ENCODE peak calls at places on chromosomes 5 and 9, in six cellular contexts. One of them, this sample, is unnamed.

GRCh38 chr5:2910401-2911175 is 159.1 kb upstream of the IRX2 start:
- DNase-seq in CD8-positive, alpha-beta T cell: no peak
- DNase-seq in PC-3: no peak
- DNase-seq in prostate gland: no peak
- DNase-seq in stromal cell of bone marrow: no peak
- DNase-seq in activated CD4-positive, CD25-positive, alpha-beta regulatory T cell: no peak
- DNase-seq in this sample: no peak

GRCh38 chr5:1750469-1750868 is 49.2 kb downstream of the MRPL36 start:
- DNase-seq in prostate gland: no peak
- DNase-seq in stromal cell of bone marrow: no peak
- DNase-seq in PC-3: no peak
- DNase-seq in CD8-positive, alpha-beta T cell: no peak
- DNase-seq in activated CD4-positive, CD25-positive, alpha-beta regulatory T cell: no peak
- DNase-seq in this sample: no peak

GRCh38 chr9:33430942-33431341 is 16.5 kb downstream of the AQP3 start:
- DNase-seq in CD8-positive, alpha-beta T cell: no peak
- DNase-seq in prostate gland: no peak
- DNase-seq in activated CD4-positive, CD25-positive, alpha-beta regulatory T cell: no peak
- DNase-seq in PC-3: no peak
- DNase-seq in stromal cell of bone marrow: no peak
- DNase-seq in this sample: no peak

GRCh38 chr9:133331641-133332380 is 4.2 kb downstream of the SURF6 start:
- DNase-seq in activated CD4-positive, CD25-positive, alpha-beta regulatory T cell: no peak
- DNase-seq in prostate gland: no peak
- DNase-seq in stromal cell of bone marrow: no peak
- DNase-seq in CD8-positive, alpha-beta T cell: no peak
- DNase-seq in PC-3: no peak
- DNase-seq in this sample: no peak

GRCh38 chr9:37639109-37639748 is 11.5 kb upstream of the FRMPD1 start:
- DNase-seq in PC-3: no peak
- DNase-seq in CD8-positive, alpha-beta T cell: no peak
- DNase-seq in stromal cell of bone marrow: no peak
- DNase-seq in prostate gland: no peak
- DNase-seq in activated CD4-positive, CD25-positive, alpha-beta regulatory T cell: no peak
- DNase-seq in this sample: no peak

GRCh38 chr9:35914307-35914807 is 5.1 kb downstream of the SPAAR start:
- DNase-seq in PC-3: no peak
- DNase-seq in activated CD4-positive, CD25-positive, alpha-beta regulatory T cell: no peak
- DNase-seq in stromal cell of bone marrow: no peak
- DNase-seq in CD8-positive, alpha-beta T cell: no peak
- DNase-seq in prostate gland: no peak
- DNase-seq in this sample: no peak

GRCh38 chr5:176818391-176819098 is 8.2 kb downstream of the UNC5A start:
- DNase-seq in stromal cell of bone marrow: no peak
- DNase-seq in PC-3: no peak
- DNase-seq in CD8-positive, alpha-beta T cell: no peak
- DNase-seq in activated CD4-positive, CD25-positive, alpha-beta regulatory T cell: no peak
- DNase-seq in prostate gland: no peak
- DNase-seq in this sample: no peak

GRCh38 chr9:34437006-34437925 is 21.1 kb downstream of the FAM219A start:
- DNase-seq in CD8-positive, alpha-beta T cell: peak; percentile 69
- DNase-seq in PC-3: peak; percentile 79
- DNase-seq in activated CD4-positive, CD25-positive, alpha-beta regulatory T cell: peak; percentile 15
- DNase-seq in prostate gland: peak; percentile 62
- DNase-seq in stromal cell of bone marrow: peak; percentile 52
- DNase-seq in this sample: peak; percentile 40

GRCh38 chr5:14505310-14506140 is 76.1 kb upstream of the OTULINL start:
- DNase-seq in stromal cell of bone marrow: no peak
- DNase-seq in PC-3: no peak
- DNase-seq in prostate gland: no peak
- DNase-seq in CD8-positive, alpha-beta T cell: no peak
- DNase-seq in activated CD4-positive, CD25-positive, alpha-beta regulatory T cell: no peak
- DNase-seq in this sample: no peak

GRCh38 chr5:6435356-6435755 is 13.3 kb upstream of the UBE2QL1 start:
- DNase-seq in activated CD4-positive, CD25-positive, alpha-beta regulatory T cell: no peak
- DNase-seq in stromal cell of bone marrow: no peak
- DNase-seq in PC-3: peak; percentile 63
- DNase-seq in prostate gland: no peak
- DNase-seq in CD8-positive, alpha-beta T cell: peak; percentile 42
- DNase-seq in this sample: no peak

GRCh38 chr5:150523472-150524350 is 15.8 kb downstream of the NDST1 start:
- DNase-seq in PC-3: peak; percentile 69
- DNase-seq in stromal cell of bone marrow: no peak
- DNase-seq in activated CD4-positive, CD25-positive, alpha-beta regulatory T cell: no peak
- DNase-seq in CD8-positive, alpha-beta T cell: no peak
- DNase-seq in prostate gland: peak; percentile 51
- DNase-seq in this sample: peak; percentile 52

GRCh38 chr9:126297656-126298318 is 28.8 kb upstream of the MVB12B start:
- DNase-seq in CD8-positive, alpha-beta T cell: peak; percentile 40
- DNase-seq in prostate gland: no peak
- DNase-seq in stromal cell of bone marrow: no peak
- DNase-seq in activated CD4-positive, CD25-positive, alpha-beta regulatory T cell: no peak
- DNase-seq in PC-3: no peak
- DNase-seq in this sample: no peak

GRCh38 chr5:71778678-71779276 is 59.7 kb downstream of the CARTPT start:
- DNase-seq in CD8-positive, alpha-beta T cell: no peak
- DNase-seq in activated CD4-positive, CD25-positive, alpha-beta regulatory T cell: no peak
- DNase-seq in stromal cell of bone marrow: no peak
- DNase-seq in PC-3: peak; percentile 67
- DNase-seq in prostate gland: peak; percentile 32
- DNase-seq in this sample: no peak

GRCh38 chr9:100100268-100100667 is 1.2 kb downstream of the INVS start:
- DNase-seq in prostate gland: no peak
- DNase-seq in CD8-positive, alpha-beta T cell: no peak
- DNase-seq in PC-3: no peak
- DNase-seq in activated CD4-positive, CD25-positive, alpha-beta regulatory T cell: no peak
- DNase-seq in stromal cell of bone marrow: no peak
- DNase-seq in this sample: no peak

GRCh38 chr9:91949946-91950664 is at the start of gene ROR2:
- DNase-seq in activated CD4-positive, CD25-positive, alpha-beta regulatory T cell: no peak
- DNase-seq in stromal cell of bone marrow: no peak
- DNase-seq in PC-3: peak; percentile 21
- DNase-seq in prostate gland: peak; percentile 87
- DNase-seq in CD8-positive, alpha-beta T cell: peak; percentile 61
- DNase-seq in this sample: no peak

GRCh38 chr9:68907910-68908309 is 106.0 kb downstream of the PRKACG start:
- DNase-seq in activated CD4-positive, CD25-positive, alpha-beta regulatory T cell: no peak
- DNase-seq in prostate gland: no peak
- DNase-seq in PC-3: no peak
- DNase-seq in CD8-positive, alpha-beta T cell: no peak
- DNase-seq in stromal cell of bone marrow: no peak
- DNase-seq in this sample: no peak

GRCh38 chr5:41346609-41347008 is 133.3 kb upstream of the C6 start:
- DNase-seq in CD8-positive, alpha-beta T cell: no peak
- DNase-seq in prostate gland: no peak
- DNase-seq in PC-3: peak; percentile 66
- DNase-seq in activated CD4-positive, CD25-positive, alpha-beta regulatory T cell: no peak
- DNase-seq in stromal cell of bone marrow: no peak
- DNase-seq in this sample: no peak

GRCh38 chr5:9519537-9519936 is 26.3 kb downstream of the SEMA5A start:
- DNase-seq in stromal cell of bone marrow: peak; percentile 72
- DNase-seq in CD8-positive, alpha-beta T cell: no peak
- DNase-seq in prostate gland: no peak
- DNase-seq in activated CD4-positive, CD25-positive, alpha-beta regulatory T cell: no peak
- DNase-seq in PC-3: no peak
- DNase-seq in this sample: peak; percentile 58

GRCh38 chr9:13424204-13424603 is 144.7 kb upstream of the MPDZ start:
- DNase-seq in CD8-positive, alpha-beta T cell: no peak
- DNase-seq in PC-3: no peak
- DNase-seq in activated CD4-positive, CD25-positive, alpha-beta regulatory T cell: no peak
- DNase-seq in stromal cell of bone marrow: no peak
- DNase-seq in prostate gland: no peak
- DNase-seq in this sample: no peak

GRCh38 chr5:30850871-30851270 is 342.6 kb upstream of the CDH6 start:
- DNase-seq in stromal cell of bone marrow: no peak
- DNase-seq in prostate gland: no peak
- DNase-seq in CD8-positive, alpha-beta T cell: no peak
- DNase-seq in activated CD4-positive, CD25-positive, alpha-beta regulatory T cell: no peak
- DNase-seq in PC-3: no peak
- DNase-seq in this sample: no peak

GRCh38 chr9:135032868-135033460 is 54.5 kb upstream of the OLFM1 start:
- DNase-seq in prostate gland: no peak
- DNase-seq in CD8-positive, alpha-beta T cell: no peak
- DNase-seq in activated CD4-positive, CD25-positive, alpha-beta regulatory T cell: no peak
- DNase-seq in stromal cell of bone marrow: no peak
- DNase-seq in PC-3: no peak
- DNase-seq in this sample: no peak

GRCh38 chr5:137582218-137582617 is 83.1 kb upstream of the SPOCK1 start:
- DNase-seq in PC-3: no peak
- DNase-seq in activated CD4-positive, CD25-positive, alpha-beta regulatory T cell: no peak
- DNase-seq in prostate gland: no peak
- DNase-seq in stromal cell of bone marrow: no peak
- DNase-seq in CD8-positive, alpha-beta T cell: no peak
- DNase-seq in this sample: no peak

GRCh38 chr5:16626696-16627264 is 10.0 kb upstream of the RETREG1 start:
- DNase-seq in stromal cell of bone marrow: peak; percentile 33
- DNase-seq in activated CD4-positive, CD25-positive, alpha-beta regulatory T cell: no peak
- DNase-seq in PC-3: no peak
- DNase-seq in prostate gland: no peak
- DNase-seq in CD8-positive, alpha-beta T cell: no peak
- DNase-seq in this sample: no peak

GRCh38 chr9:126050605-126050990 is 276.0 kb upstream of the MVB12B start:
- DNase-seq in CD8-positive, alpha-beta T cell: no peak
- DNase-seq in prostate gland: no peak
- DNase-seq in PC-3: no peak
- DNase-seq in stromal cell of bone marrow: no peak
- DNase-seq in activated CD4-positive, CD25-positive, alpha-beta regulatory T cell: no peak
- DNase-seq in this sample: no peak

GRCh38 chr5:17374157-17374556 is 123.9 kb upstream of the TAF11L2 start:
- DNase-seq in PC-3: peak; percentile 96
- DNase-seq in prostate gland: no peak
- DNase-seq in stromal cell of bone marrow: no peak
- DNase-seq in CD8-positive, alpha-beta T cell: no peak
- DNase-seq in activated CD4-positive, CD25-positive, alpha-beta regulatory T cell: no peak
- DNase-seq in this sample: no peak

GRCh38 chr9:36328798-36329411 is 70.7 kb upstream of the GNE start:
- DNase-seq in CD8-positive, alpha-beta T cell: no peak
- DNase-seq in prostate gland: peak; percentile 78
- DNase-seq in activated CD4-positive, CD25-positive, alpha-beta regulatory T cell: no peak
- DNase-seq in stromal cell of bone marrow: peak; percentile 49
- DNase-seq in PC-3: peak; percentile 77
- DNase-seq in this sample: peak; percentile 35

GRCh38 chr5:120366047-120366446 is 98.1 kb upstream of the PRR16 start:
- DNase-seq in stromal cell of bone marrow: no peak
- DNase-seq in activated CD4-positive, CD25-positive, alpha-beta regulatory T cell: no peak
- DNase-seq in PC-3: no peak
- DNase-seq in CD8-positive, alpha-beta T cell: no peak
- DNase-seq in prostate gland: no peak
- DNase-seq in this sample: no peak

GRCh38 chr5:53479656-53480473 is 564 bp upstream of the FST start:
- DNase-seq in activated CD4-positive, CD25-positive, alpha-beta regulatory T cell: no peak
- DNase-seq in stromal cell of bone marrow: peak; percentile 49
- DNase-seq in prostate gland: peak; percentile 42
- DNase-seq in CD8-positive, alpha-beta T cell: peak; percentile 54
- DNase-seq in PC-3: peak; percentile 77
- DNase-seq in this sample: peak; percentile 54

GRCh38 chr9:72772641-72773040 is 180.2 kb downstream of the ALDH1A1 start:
- DNase-seq in stromal cell of bone marrow: no peak
- DNase-seq in prostate gland: no peak
- DNase-seq in PC-3: no peak
- DNase-seq in activated CD4-positive, CD25-positive, alpha-beta regulatory T cell: no peak
- DNase-seq in CD8-positive, alpha-beta T cell: no peak
- DNase-seq in this sample: no peak

This sample was measured in AG09319.